ENCODE peak calls at places on chromosome 15, in seven cellular contexts. W, X, F, L, T, H and O are unnamed samples.

GRCh38 chr15:78415284-78415683 is 22.7 kb upstream of the IREB2 start:
- DNase-seq in W (peak), X (no peak), F (no peak), L (no peak), T (no peak), H (peak), O (no peak)

GRCh38 chr15:46618984-46619383 is 984.2 kb downstream of the SQOR start:
- DNase-seq in W (no peak), X (no peak), F (no peak), L (no peak), T (no peak), H (no peak), O (no peak)

GRCh38 chr15:39785806-39786205 is 3.2 kb upstream of the FSIP1 start:
- DNase-seq in W (no peak), X (no peak), F (no peak), L (no peak), T (no peak), H (no peak), O (no peak)

GRCh38 chr15:45343258-45343860 is 35.0 kb downstream of the GATM start:
- DNase-seq in W (no peak), X (peak), F (no peak), L (no peak), T (no peak), H (no peak), O (no peak)

GRCh38 chr15:31487811-31488436 is 161.3 kb downstream of the KLF13 start:
- DNase-seq in W (no peak), X (no peak), F (no peak), L (no peak), T (peak), H (no peak), O (no peak)

GRCh38 chr15:78726870-78727551 is 84.3 kb downstream of the ADAMTS7 start:
- DNase-seq in W (peak), X (peak), F (peak), L (no peak), T (no peak), H (peak), O (no peak)

GRCh38 chr15:43868412-43868811 is 41.6 kb downstream of the WDR76 start:
- DNase-seq in W (no peak), X (no peak), F (no peak), L (no peak), T (no peak), H (no peak), O (no peak)

GRCh38 chr15:68672781-68673205 is 94.0 kb downstream of the CORO2B start:
- DNase-seq in W (no peak), X (no peak), F (no peak), L (no peak), T (no peak), H (no peak), O (no peak)

GRCh38 chr15:96333194-96334016 is 2.9 kb downstream of the NR2F2 start:
- DNase-seq in W (no peak), X (no peak), F (peak), L (no peak), T (no peak), H (no peak), O (no peak)

GRCh38 chr15:63458794-63459395 is 45.5 kb upstream of the USP3 start:
- DNase-seq in W (no peak), X (no peak), F (no peak), L (no peak), T (no peak), H (no peak), O (no peak)

GRCh38 chr15:70324001-70324974 is 226.6 kb upstream of the TLE3 start:
- DNase-seq in W (no peak), X (no peak), F (peak), L (no peak), T (no peak), H (no peak), O (no peak)

GRCh38 chr15:78437107-78437761 is 782 bp upstream of the IREB2 start:
- DNase-seq in W (peak), X (no peak), F (peak), L (no peak), T (no peak), H (peak), O (no peak)

GRCh38 chr15:63593705-63594671 is 3.2 kb upstream of the FBXL22 start:
- DNase-seq in W (no peak), X (no peak), F (no peak), L (no peak), T (no peak), H (no peak), O (no peak)

GRCh38 chr15:96340611-96341464 is 10.3 kb downstream of the NR2F2 start:
- DNase-seq in W (no peak), X (no peak), F (peak), L (no peak), T (no peak), H (no peak), O (no peak)

GRCh38 chr15:82571722-82572222 is 31.5 kb upstream of the RPS17 start:
- DNase-seq in W (no peak), X (no peak), F (peak), L (peak), T (no peak), H (peak), O (no peak)
- TF ChIP-seq POLR2AphosphoS5 in W (no peak), X (no peak), F (peak), L (peak), T (no peak), H (no peak), O (no peak)

DNA sequence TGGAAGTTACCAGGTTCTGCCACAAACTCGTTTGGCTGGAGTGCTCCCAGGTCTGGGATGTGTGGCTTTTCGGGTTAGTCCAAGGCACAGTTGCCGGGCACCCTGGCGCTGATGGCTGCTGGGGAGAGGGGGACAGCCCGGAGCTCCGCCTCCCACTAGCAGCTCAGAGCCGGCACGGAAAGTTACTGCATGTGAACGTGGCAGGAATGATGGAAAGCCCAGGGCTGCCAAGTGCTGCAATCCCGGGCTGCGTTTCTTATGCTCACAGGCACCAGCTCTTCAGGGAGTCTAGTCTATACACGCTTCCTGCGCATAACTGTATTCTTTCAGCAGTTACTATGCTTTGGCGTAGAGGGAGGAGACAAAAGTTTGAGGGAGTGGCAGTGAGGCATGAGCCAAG is 141.8 kb upstream of the ICE2 start:
- DNase-seq in W (no peak), X (no peak), F (no peak), L (no peak), T (no peak), H (no peak), O (no peak)
- TF ChIP-seq SIN3A in W (no peak), X (no peak), F (no peak), L (no peak), T (no peak), H (no peak), O (no peak)

DNA sequence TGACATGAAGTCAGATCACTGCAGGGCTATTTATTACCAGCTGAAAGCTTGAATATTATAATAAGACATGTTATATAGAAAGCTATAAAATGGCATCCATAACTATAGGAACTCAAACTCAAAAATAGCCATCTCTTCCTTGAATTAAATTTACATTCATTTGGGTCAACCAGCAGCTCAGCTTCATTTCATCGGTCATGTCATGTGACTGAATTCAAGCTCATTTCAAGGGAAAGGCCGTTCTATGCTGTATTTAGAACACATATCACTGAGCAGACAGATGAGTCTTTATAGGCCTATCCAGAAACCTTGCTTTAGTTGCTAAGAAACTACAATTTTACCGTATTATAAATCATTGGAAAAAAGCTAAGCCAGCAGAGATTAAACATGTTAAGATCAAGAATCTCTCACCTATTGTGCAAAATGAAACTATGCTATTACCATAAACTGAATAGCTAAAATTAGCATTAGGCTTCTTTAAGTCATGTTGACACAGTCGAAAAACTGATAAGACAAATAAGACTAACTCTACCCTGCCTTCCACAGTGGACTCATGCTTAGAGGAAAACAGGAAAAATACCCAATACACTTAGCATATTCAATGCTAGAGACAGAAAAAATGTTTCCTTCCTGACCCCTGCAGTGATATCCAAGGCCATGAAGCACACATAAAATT is 2.3 kb downstream of the NPTN start:
- DNase-seq in W (no peak), X (no peak), F (no peak), L (no peak), T (no peak), H (no peak), O (no peak)
- H3K27ac ChIP-seq in W (no peak), X (peak), F (peak), L (no peak), T (peak), H (peak), O (peak)

GRCh38 chr15:92907880-92908279 is 7.8 kb downstream of the CHD2 start:
- DNase-seq in W (no peak), X (no peak), F (no peak), L (no peak), T (no peak), H (no peak), O (no peak)
- TF ChIP-seq POLR2AphosphoS5 in W (no peak), X (no peak), F (peak), L (no peak), T (no peak), H (no peak), O (no peak)

GRCh38 chr15:67048281-67049279 is 16.8 kb upstream of the SMAD3 start:
- DNase-seq in W (no peak), X (peak), F (no peak), L (no peak), T (no peak), H (no peak), O (no peak)
- TF ChIP-seq SIN3A in W (no peak), X (no peak), F (no peak), L (no peak), T (no peak), H (no peak), O (no peak)